ENCODE peak calls at places on chromosomes 7 and 10, in seven cellular contexts. B, X, C, Z, E, O and Y are unnamed samples.

GRCh38 chr7:92279429-92280031 is 33.8 kb downstream of the ANKIB1 start:
- DNase-seq in B (no peak), X (no peak), C (no peak), Z (no peak), E (no peak), O (no peak), Y (no peak)

GRCh38 chr10:45440511-45441062 is 66.6 kb downstream of the ALOX5 start:
- DNase-seq in B (no peak), X (no peak), C (no peak), Z (no peak), E (no peak), O (no peak), Y (no peak)

GRCh38 chr7:42350801-42351200 is 113.8 kb upstream of the GLI3 start:
- DNase-seq in B (no peak), X (no peak), C (no peak), Z (peak; percentile 21), E (no peak), O (no peak), Y (no peak)

GRCh38 chr7:152402384-152403250 is 33.2 kb downstream of the KMT2C start:
- DNase-seq in B (no peak), X (no peak), C (no peak), Z (no peak), E (no peak), O (no peak), Y (no peak)

GRCh38 chr10:43026039-43026973 is 50.6 kb upstream of the RET start:
- DNase-seq in B (no peak), X (no peak), C (peak; percentile 54), Z (peak; percentile 30), E (no peak), O (no peak), Y (no peak)

GRCh38 chr10:79079490-79080355 is 11.0 kb downstream of the ZMIZ1 start:
- DNase-seq in B (peak; percentile 75), X (no peak), C (no peak), Z (peak; percentile 60), E (no peak), O (no peak), Y (no peak)

GRCh38 chr10:102235598-102235920 is 5.8 kb downstream of the PITX3 start:
- DNase-seq in B (peak; percentile 25), X (no peak), C (no peak), Z (peak; percentile 49), E (no peak), O (no peak), Y (no peak)

GRCh38 chr7:134567368-134567767 is 18.5 kb downstream of the AKR1B15 start:
- DNase-seq in B (no peak), X (no peak), C (no peak), Z (no peak), E (no peak), O (no peak), Y (no peak)

GRCh38 chr7:25830228-25830627 is 321.8 kb upstream of the NFE2L3 start:
- DNase-seq in B (no peak), X (no peak), C (no peak), Z (no peak), E (no peak), O (no peak), Y (no peak)

GRCh38 chr10:3801558-3802192 is 16.7 kb upstream of the KLF6 start:
- DNase-seq in B (no peak), X (no peak), C (no peak), Z (no peak), E (no peak), O (no peak), Y (no peak)

GRCh38 chr7:157669768-157670345 is 333.1 kb downstream of the DNAJB6 start:
- DNase-seq in B (no peak), X (no peak), C (no peak), Z (no peak), E (peak; percentile 57), O (no peak), Y (no peak)

GRCh38 chr7:148712610-148713330 is 14.1 kb downstream of the CUL1 start:
- DNase-seq in B (no peak), X (no peak), C (no peak), Z (no peak), E (peak; percentile 23), O (no peak), Y (no peak)

GRCh38 chr10:34558093-34558492 is 257.0 kb downstream of the PARD3 start:
- DNase-seq in B (no peak), X (no peak), C (no peak), Z (no peak), E (no peak), O (no peak), Y (no peak)

GRCh38 chr7:152751449-152752141 is 8.0 kb upstream of the ACTR3B start:
- DNase-seq in B (no peak), X (no peak), C (no peak), Z (no peak), E (no peak), O (no peak), Y (no peak)

GRCh38 chr10:72772031-72772430 is 80.1 kb downstream of the MCU start:
- DNase-seq in B (no peak), X (no peak), C (no peak), Z (no peak), E (no peak), O (no peak), Y (no peak)

GRCh38 chr7:25897261-25897782 is 254.7 kb upstream of the NFE2L3 start:
- DNase-seq in B (no peak), X (no peak), C (no peak), Z (no peak), E (no peak), O (no peak), Y (no peak)

GRCh38 chr7:30778246-30779025 is 7.2 kb downstream of the MINDY4 start:
- DNase-seq in B (no peak), X (no peak), C (no peak), Z (no peak), E (no peak), O (no peak), Y (no peak)

GRCh38 chr7:576524-577277 is 57.1 kb upstream of the PDGFA start:
- DNase-seq in B (no peak), X (no peak), C (no peak), Z (no peak), E (no peak), O (no peak), Y (no peak)

GRCh38 chr10:77801474-77802238 is 124.9 kb downstream of the DLG5 start:
- DNase-seq in B (no peak), X (peak; percentile 75), C (no peak), Z (peak; percentile 56), E (no peak), O (peak; percentile 64), Y (no peak)

GRCh38 chr10:9825491-9826018 is 1192.1 kb upstream of the CELF2 start:
- DNase-seq in B (no peak), X (no peak), C (no peak), Z (no peak), E (no peak), O (no peak), Y (no peak)

GRCh38 chr7:128082431-128082830 is 51.2 kb upstream of the LRRC4 start:
- DNase-seq in B (no peak), X (no peak), C (no peak), Z (no peak), E (no peak), O (no peak), Y (no peak)

GRCh38 chr7:46937826-46938225 is 644.1 kb downstream of the TNS3 start:
- DNase-seq in B (no peak), X (no peak), C (no peak), Z (no peak), E (no peak), O (no peak), Y (no peak)

GRCh38 chr7:100827330-100828226 is at the start of gene EPHB4:
- DNase-seq in B (peak; percentile 85), X (no peak), C (peak; percentile 84), Z (peak; percentile 80), E (no peak), O (peak; percentile 13), Y (no peak)

GRCh38 chr7:4650471-4651047 is 31.5 kb upstream of the FOXK1 start:
- DNase-seq in B (no peak), X (no peak), C (peak; percentile 35), Z (no peak), E (no peak), O (no peak), Y (no peak)

GRCh38 chr7:139523199-139523941 is at the start of gene CLEC2L:
- DNase-seq in B (no peak), X (no peak), C (peak; percentile 27), Z (no peak), E (no peak), O (peak; percentile 27), Y (no peak)

GRCh38 chr7:100793806-100794660 is 33.3 kb downstream of the EPHB4 start:
- DNase-seq in B (peak; percentile 51), X (no peak), C (no peak), Z (peak; percentile 54), E (no peak), O (no peak), Y (no peak)

GRCh38 chr10:1029838-1030237 is 4.2 kb upstream of the IDI2 start:
- DNase-seq in B (no peak), X (no peak), C (no peak), Z (no peak), E (no peak), O (no peak), Y (no peak)

GRCh38 chr7:12210179-12211053 is 678 bp upstream of the TMEM106B start:
- DNase-seq in B (no peak), X (no peak), C (peak; percentile 10), Z (no peak), E (no peak), O (no peak), Y (no peak)

GRCh38 chr10:110221721-110222261 is 14.4 kb downstream of the MXI1 start:
- DNase-seq in B (peak; percentile 50), X (peak; percentile 84), C (peak; percentile 52), Z (peak; percentile 90), E (no peak), O (peak; percentile 85), Y (no peak)

GRCh38 chr7:767580-767940 is 40.5 kb upstream of the PRKAR1B start:
- DNase-seq in B (no peak), X (no peak), C (no peak), Z (peak; percentile 85), E (no peak), O (peak; percentile 25), Y (no peak)

GRCh38 chr10:44993226-44993921 is 7.3 kb upstream of the ZNF22 start:
- DNase-seq in B (no peak), X (no peak), C (no peak), Z (no peak), E (no peak), O (no peak), Y (no peak)

GRCh38 chr7:22061781-22062180 is 116.1 kb upstream of the CDCA7L start:
- DNase-seq in B (no peak), X (no peak), C (no peak), Z (no peak), E (no peak), O (no peak), Y (no peak)

GRCh38 chr10:110864662-110865140 is 7.0 kb upstream of the PDCD4 start:
- DNase-seq in B (no peak), X (peak; percentile 56), C (no peak), Z (no peak), E (peak; percentile 89), O (peak; percentile 42), Y (no peak)

GRCh38 chr7:6279937-6280336 is 7.5 kb upstream of the CYTH3 start:
- DNase-seq in B (no peak), X (no peak), C (no peak), Z (no peak), E (no peak), O (no peak), Y (no peak)

GRCh38 chr7:14691597-14692203 is 210.9 kb downstream of the DGKB start:
- DNase-seq in B (peak; percentile 33), X (no peak), C (peak; percentile 54), Z (peak; percentile 42), E (peak; percentile 47), O (peak; percentile 53), Y (no peak)

GRCh38 chr7:110539216-110539615 is 551.7 kb upstream of the LRRN3 start:
- DNase-seq in B (no peak), X (no peak), C (no peak), Z (no peak), E (no peak), O (no peak), Y (no peak)

GRCh38 chr7:45543470-45543869 is 30.7 kb upstream of the ADCY1 start:
- DNase-seq in B (no peak), X (no peak), C (no peak), Z (no peak), E (no peak), O (no peak), Y (no peak)